ENCODE peak calls at places on chromosome 11, in five cellular contexts. One of them, this sample, is unnamed.

GRCh38 chr11:117843666-117844484 is 19.3 kb upstream of the FXYD2 start:
- DNase-seq in stimulated activated CD4-positive, alpha-beta T cell treated with anti-CD3 and anti-CD28 coated beads, Interleukin-1b, Interleukin-23, amount 100 ng/mL, for 1 hour: peak
- DNase-seq in tibial nerve: peak
- DNase-seq in endothelial cell of umbilical vein: peak
- DNase-seq in T-helper 1 cell: peak
- DNase-seq in this sample: peak

GRCh38 chr11:17063171-17064002 is 14.1 kb downstream of the RPS13 start:
- DNase-seq in stimulated activated CD4-positive, alpha-beta T cell treated with anti-CD3 and anti-CD28 coated beads, Interleukin-1b, Interleukin-23, amount 100 ng/mL, for 1 hour: no peak
- DNase-seq in tibial nerve: peak
- DNase-seq in endothelial cell of umbilical vein: peak
- DNase-seq in T-helper 1 cell: no peak
- DNase-seq in this sample: peak

GRCh38 chr11:58867556-58867955 is 23.1 kb upstream of the GLYATL2 start:
- DNase-seq in stimulated activated CD4-positive, alpha-beta T cell treated with anti-CD3 and anti-CD28 coated beads, Interleukin-1b, Interleukin-23, amount 100 ng/mL, for 1 hour: no peak
- DNase-seq in tibial nerve: no peak
- DNase-seq in endothelial cell of umbilical vein: no peak
- DNase-seq in T-helper 1 cell: no peak
- DNase-seq in this sample: no peak

GRCh38 chr11:121536116-121536515 is 83.3 kb upstream of the SORL1-AS1 start:
- DNase-seq in stimulated activated CD4-positive, alpha-beta T cell treated with anti-CD3 and anti-CD28 coated beads, Interleukin-1b, Interleukin-23, amount 100 ng/mL, for 1 hour: no peak
- DNase-seq in tibial nerve: no peak
- DNase-seq in endothelial cell of umbilical vein: no peak
- DNase-seq in T-helper 1 cell: no peak
- DNase-seq in this sample: no peak

GRCh38 chr11:118705796-118706545 is 26.5 kb upstream of the TREH start:
- DNase-seq in stimulated activated CD4-positive, alpha-beta T cell treated with anti-CD3 and anti-CD28 coated beads, Interleukin-1b, Interleukin-23, amount 100 ng/mL, for 1 hour: no peak
- DNase-seq in tibial nerve: no peak
- DNase-seq in endothelial cell of umbilical vein: no peak
- DNase-seq in T-helper 1 cell: no peak
- DNase-seq in this sample: no peak

GRCh38 chr11:105230586-105230985 is 91.0 kb upstream of the CARD18 start:
- DNase-seq in stimulated activated CD4-positive, alpha-beta T cell treated with anti-CD3 and anti-CD28 coated beads, Interleukin-1b, Interleukin-23, amount 100 ng/mL, for 1 hour: no peak
- DNase-seq in tibial nerve: no peak
- DNase-seq in endothelial cell of umbilical vein: no peak
- DNase-seq in T-helper 1 cell: no peak
- DNase-seq in this sample: no peak

GRCh38 chr11:121448431-121448941 is 3.6 kb upstream of the SORL1 start:
- DNase-seq in stimulated activated CD4-positive, alpha-beta T cell treated with anti-CD3 and anti-CD28 coated beads, Interleukin-1b, Interleukin-23, amount 100 ng/mL, for 1 hour: no peak
- DNase-seq in tibial nerve: no peak
- DNase-seq in endothelial cell of umbilical vein: no peak
- DNase-seq in T-helper 1 cell: no peak
- DNase-seq in this sample: no peak

GRCh38 chr11:9302448-9302847 is 11.9 kb downstream of the TMEM41B start:
- DNase-seq in stimulated activated CD4-positive, alpha-beta T cell treated with anti-CD3 and anti-CD28 coated beads, Interleukin-1b, Interleukin-23, amount 100 ng/mL, for 1 hour: no peak
- DNase-seq in tibial nerve: no peak
- DNase-seq in endothelial cell of umbilical vein: no peak
- DNase-seq in T-helper 1 cell: no peak
- DNase-seq in this sample: no peak

GRCh38 chr11:123061403-123062157 is at the start of gene HSPA8:
- DNase-seq in stimulated activated CD4-positive, alpha-beta T cell treated with anti-CD3 and anti-CD28 coated beads, Interleukin-1b, Interleukin-23, amount 100 ng/mL, for 1 hour: peak
- DNase-seq in tibial nerve: peak
- DNase-seq in endothelial cell of umbilical vein: peak
- DNase-seq in T-helper 1 cell: peak
- DNase-seq in this sample: no peak

GRCh38 chr11:62132188-62132587 is 8.4 kb downstream of the INCENP start:
- DNase-seq in stimulated activated CD4-positive, alpha-beta T cell treated with anti-CD3 and anti-CD28 coated beads, Interleukin-1b, Interleukin-23, amount 100 ng/mL, for 1 hour: no peak
- DNase-seq in tibial nerve: no peak
- DNase-seq in endothelial cell of umbilical vein: no peak
- DNase-seq in T-helper 1 cell: no peak
- DNase-seq in this sample: no peak

GRCh38 chr11:92376146-92376599 is 151.6 kb downstream of the FAT3 start:
- DNase-seq in stimulated activated CD4-positive, alpha-beta T cell treated with anti-CD3 and anti-CD28 coated beads, Interleukin-1b, Interleukin-23, amount 100 ng/mL, for 1 hour: no peak
- DNase-seq in tibial nerve: no peak
- DNase-seq in endothelial cell of umbilical vein: no peak
- DNase-seq in T-helper 1 cell: no peak
- DNase-seq in this sample: no peak

GRCh38 chr11:4882543-4882942 is 843 bp downstream of the OR51T1 start:
- DNase-seq in stimulated activated CD4-positive, alpha-beta T cell treated with anti-CD3 and anti-CD28 coated beads, Interleukin-1b, Interleukin-23, amount 100 ng/mL, for 1 hour: no peak
- DNase-seq in tibial nerve: no peak
- DNase-seq in endothelial cell of umbilical vein: no peak
- DNase-seq in T-helper 1 cell: no peak
- DNase-seq in this sample: no peak

GRCh38 chr11:103552086-103552485 is 442.9 kb downstream of the DYNC2H1 start:
- DNase-seq in stimulated activated CD4-positive, alpha-beta T cell treated with anti-CD3 and anti-CD28 coated beads, Interleukin-1b, Interleukin-23, amount 100 ng/mL, for 1 hour: no peak
- DNase-seq in tibial nerve: no peak
- DNase-seq in endothelial cell of umbilical vein: peak
- DNase-seq in T-helper 1 cell: no peak
- DNase-seq in this sample: no peak

GRCh38 chr11:72038491-72038890 is 39.8 kb downstream of the IL18BP start:
- DNase-seq in stimulated activated CD4-positive, alpha-beta T cell treated with anti-CD3 and anti-CD28 coated beads, Interleukin-1b, Interleukin-23, amount 100 ng/mL, for 1 hour: no peak
- DNase-seq in tibial nerve: peak
- DNase-seq in endothelial cell of umbilical vein: no peak
- DNase-seq in T-helper 1 cell: no peak
- DNase-seq in this sample: no peak

GRCh38 chr11:19323502-19323901 is 82.8 kb upstream of the E2F8 start:
- DNase-seq in stimulated activated CD4-positive, alpha-beta T cell treated with anti-CD3 and anti-CD28 coated beads, Interleukin-1b, Interleukin-23, amount 100 ng/mL, for 1 hour: no peak
- DNase-seq in tibial nerve: no peak
- DNase-seq in endothelial cell of umbilical vein: peak
- DNase-seq in T-helper 1 cell: no peak
- DNase-seq in this sample: no peak

GRCh38 chr11:65134952-65135632 is 773 bp upstream of the SYVN1 start:
- DNase-seq in stimulated activated CD4-positive, alpha-beta T cell treated with anti-CD3 and anti-CD28 coated beads, Interleukin-1b, Interleukin-23, amount 100 ng/mL, for 1 hour: peak
- DNase-seq in tibial nerve: peak
- DNase-seq in endothelial cell of umbilical vein: peak
- DNase-seq in T-helper 1 cell: peak
- DNase-seq in this sample: peak

GRCh38 chr11:34252015-34252414 is 105.8 kb downstream of the ABTB2 start:
- DNase-seq in stimulated activated CD4-positive, alpha-beta T cell treated with anti-CD3 and anti-CD28 coated beads, Interleukin-1b, Interleukin-23, amount 100 ng/mL, for 1 hour: no peak
- DNase-seq in tibial nerve: no peak
- DNase-seq in endothelial cell of umbilical vein: no peak
- DNase-seq in T-helper 1 cell: no peak
- DNase-seq in this sample: no peak

GRCh38 chr11:116782728-116783127 is 5.1 kb downstream of the ZPR1 start:
- DNase-seq in stimulated activated CD4-positive, alpha-beta T cell treated with anti-CD3 and anti-CD28 coated beads, Interleukin-1b, Interleukin-23, amount 100 ng/mL, for 1 hour: no peak
- DNase-seq in tibial nerve: no peak
- DNase-seq in endothelial cell of umbilical vein: no peak
- DNase-seq in T-helper 1 cell: no peak
- DNase-seq in this sample: no peak

GRCh38 chr11:93491941-93492340 is 51.2 kb downstream of the SMCO4 start:
- DNase-seq in stimulated activated CD4-positive, alpha-beta T cell treated with anti-CD3 and anti-CD28 coated beads, Interleukin-1b, Interleukin-23, amount 100 ng/mL, for 1 hour: no peak
- DNase-seq in tibial nerve: no peak
- DNase-seq in endothelial cell of umbilical vein: no peak
- DNase-seq in T-helper 1 cell: no peak
- DNase-seq in this sample: no peak

GRCh38 chr11:74970852-74971395 is 17.8 kb upstream of the NEU3 start:
- DNase-seq in stimulated activated CD4-positive, alpha-beta T cell treated with anti-CD3 and anti-CD28 coated beads, Interleukin-1b, Interleukin-23, amount 100 ng/mL, for 1 hour: no peak
- DNase-seq in tibial nerve: no peak
- DNase-seq in endothelial cell of umbilical vein: no peak
- DNase-seq in T-helper 1 cell: no peak
- DNase-seq in this sample: no peak

This sample was measured in HuH-7.